ENCODE peak calls at places on chromosomes 1 and 21, in four cellular contexts. A, E, V and I are unnamed samples.

GRCh38 chr1:248618878-248619277 is 16.0 kb downstream of the OR2T11 start:
- DNase-seq in A (peak; percentile 4), E (no peak), V (peak; percentile 48), I (peak; percentile 67)

GRCh38 chr1:197526736-197527371 is 248.4 kb downstream of the DENND1B start:
- DNase-seq in A (peak; percentile 29), E (peak; percentile 63), V (peak; percentile 75), I (peak; percentile 22)

GRCh38 chr21:16117851-16118592 is 388.2 kb downstream of the USP25 start:
- DNase-seq in A (peak; percentile 94), E (peak; percentile 8), V (no peak), I (no peak)

GRCh38 chr1:247487057-247487456 is 29.2 kb upstream of the OR2B11 start:
- DNase-seq in A (peak; percentile 40), E (peak; percentile 57), V (peak; percentile 62), I (peak; percentile 52)

GRCh38 chr1:6832789-6833188 is 47.5 kb downstream of the CAMTA1 start:
- DNase-seq in A (no peak), E (no peak), V (no peak), I (no peak)

GRCh38 chr1:46411601-46412341 is 17.7 kb downstream of the FAAH start:
- DNase-seq in A (no peak), E (no peak), V (no peak), I (no peak)

GRCh38 chr1:184954232-184954995 is 19.9 kb downstream of the NIBAN1 start:
- DNase-seq in A (peak; percentile 28), E (peak; percentile 29), V (no peak), I (peak; percentile 6)

GRCh38 chr1:72489801-72490200 is 207.5 kb upstream of the NEGR1 start:
- DNase-seq in A (no peak), E (no peak), V (no peak), I (no peak)

GRCh38 chr1:119279441-119280415 is 88.9 kb upstream of the HAO2 start:
- DNase-seq in A (peak; percentile 94), E (peak; percentile 53), V (peak; percentile 75), I (no peak)

GRCh38 chr1:13528320-13528719 is 14.5 kb upstream of the LRRC38 start:
- DNase-seq in A (no peak), E (no peak), V (no peak), I (no peak)

GRCh38 chr1:58780586-58781452 is 3.0 kb downstream of the JUN start:
- DNase-seq in A (peak; percentile 33), E (peak; percentile 51), V (peak; percentile 82), I (no peak)

GRCh38 chr1:39859859-39860812 is 23.2 kb downstream of the TRIT1 start:
- DNase-seq in A (no peak), E (no peak), V (no peak), I (no peak)

GRCh38 chr1:9252999-9253398 is 18.4 kb downstream of the H6PD start:
- DNase-seq in A (no peak), E (no peak), V (no peak), I (no peak)

GRCh38 chr1:198605426-198605825 is 33.4 kb upstream of the PTPRC start:
- DNase-seq in A (no peak), E (no peak), V (no peak), I (no peak)

GRCh38 chr1:230415405-230416119 is 10.6 kb downstream of the PGBD5 start:
- DNase-seq in A (no peak), E (no peak), V (no peak), I (peak; percentile 89)

GRCh38 chr1:236608930-236609726 is 4.8 kb upstream of the HEATR1 start:
- DNase-seq in A (peak; percentile 50), E (peak; percentile 70), V (peak; percentile 76), I (peak; percentile 36)

GRCh38 chr1:94119306-94119705 is 1.6 kb downstream of the ABCA4 start:
- DNase-seq in A (no peak), E (no peak), V (no peak), I (no peak)

GRCh38 chr1:183058835-183059234 is 35.6 kb downstream of the LAMC1 start:
- DNase-seq in A (no peak), E (no peak), V (no peak), I (no peak)

GRCh38 chr1:97377432-97378034 is 543.3 kb downstream of the DPYD start:
- DNase-seq in A (peak; percentile 41), E (no peak), V (no peak), I (no peak)

GRCh38 chr1:165900576-165901380 is 73.4 kb downstream of the UCK2 start:
- DNase-seq in A (peak; percentile 32), E (peak; percentile 38), V (no peak), I (no peak)

GRCh38 chr1:178749581-178750166 is 24.6 kb downstream of the RALGPS2 start:
- DNase-seq in A (no peak), E (no peak), V (no peak), I (no peak)

GRCh38 chr21:34878940-34879339 is 170.2 kb downstream of the RUNX1 start:
- DNase-seq in A (no peak), E (no peak), V (no peak), I (no peak)

GRCh38 chr1:114482585-114482984 is 28.4 kb downstream of the TRIM33 start:
- DNase-seq in A (no peak), E (no peak), V (no peak), I (peak; percentile 93)

GRCh38 chr1:244074559-244075171 is 23.6 kb downstream of the ZBTB18 start:
- DNase-seq in A (no peak), E (no peak), V (no peak), I (no peak)

GRCh38 chr1:51978099-51978498 is 12.4 kb downstream of the RAB3B start:
- DNase-seq in A (no peak), E (no peak), V (no peak), I (no peak)

GRCh38 chr1:58155418-58156123 is 391.0 kb downstream of the OMA1 start:
- DNase-seq in A (no peak), E (peak; percentile 33), V (no peak), I (peak; percentile 49)

GRCh38 chr1:32695098-32695904 is 7.3 kb downstream of the SYNC start:
- DNase-seq in A (peak; percentile 63), E (no peak), V (no peak), I (peak; percentile 79)

GRCh38 chr1:216923601-216924000 is 200.4 kb upstream of the ESRRG start:
- DNase-seq in A (no peak), E (no peak), V (no peak), I (no peak)

GRCh38 chr1:236864996-236865877 is 70.1 kb downstream of the MTR start:
- DNase-seq in A (no peak), E (no peak), V (no peak), I (no peak)

GRCh38 chr1:201284636-201285035 is 1.3 kb downstream of the PKP1 start:
- DNase-seq in A (no peak), E (no peak), V (no peak), I (no peak)

GRCh38 chr21:33937146-33937545 is 21.5 kb upstream of the ATP5PO start:
- DNase-seq in A (no peak), E (no peak), V (no peak), I (no peak)

GRCh38 chr21:44093761-44094160 is 13.4 kb upstream of the PWP2 start:
- DNase-seq in A (no peak), E (no peak), V (no peak), I (no peak)

GRCh38 chr1:153598309-153599172 is 14.4 kb downstream of the S100A16 start:
- DNase-seq in A (peak; percentile 66), E (no peak), V (peak; percentile 85), I (peak; percentile 99)

GRCh38 chr1:222167111-222167510 is 380.8 kb downstream of the HHIPL2 start:
- DNase-seq in A (peak; percentile 63), E (peak; percentile 40), V (peak; percentile 64), I (peak; percentile 21)

GRCh38 chr1:41356752-41357151 is 4.5 kb upstream of the FOXO6 start:
- DNase-seq in A (no peak), E (no peak), V (no peak), I (no peak)

GRCh38 chr1:23634840-23635642 is 56.6 kb upstream of the RPL11 start:
- DNase-seq in A (peak; percentile 73), E (peak; percentile 72), V (peak; percentile 82), I (peak; percentile 32)

GRCh38 chr1:200274121-200274520 is 135.7 kb downstream of the ZNF281 start:
- DNase-seq in A (no peak), E (no peak), V (no peak), I (no peak)

GRCh38 chr1:47351305-47351704 is 17.7 kb downstream of the CMPK1 start:
- DNase-seq in A (peak; percentile 74), E (no peak), V (peak; percentile 51), I (peak; percentile 4)

GRCh38 chr1:101140041-101140718 is 96.6 kb upstream of the S1PR1 start:
- DNase-seq in A (no peak), E (no peak), V (no peak), I (no peak)

GRCh38 chr1:9293512-9294439 is 1.1 kb downstream of the SPSB1 start:
- DNase-seq in A (peak; percentile 59), E (peak; percentile 60), V (peak; percentile 63), I (no peak)